ENCODE peak calls at places on chromosome 3, in seven cellular contexts. One of them, this sample, is unnamed.

GRCh38 chr3:59426851-59427565 is 377.2 kb upstream of the CFAP20DC start:
- DNase-seq in HCT116: no peak
- DNase-seq in H1: no peak
- DNase-seq in K562: no peak
- DNase-seq in prostate gland: no peak
- DNase-seq in spleen: no peak
- DNase-seq in vagina: no peak
- DNase-seq in this sample: no peak

GRCh38 chr3:146403792-146404191 is 65.6 kb downstream of the PLSCR2 start:
- DNase-seq in H1: no peak
- DNase-seq in K562: no peak
- DNase-seq in vagina: no peak
- DNase-seq in spleen: no peak
- DNase-seq in HCT116: peak
- DNase-seq in prostate gland: no peak
- DNase-seq in this sample: no peak

GRCh38 chr3:33652736-33653135 is 65.3 kb downstream of the CLASP2 start:
- DNase-seq in spleen: no peak
- DNase-seq in HCT116: no peak
- DNase-seq in prostate gland: no peak
- DNase-seq in vagina: no peak
- DNase-seq in H1: no peak
- DNase-seq in K562: no peak
- DNase-seq in this sample: no peak

GRCh38 chr3:106587581-106587980 is 718.8 kb upstream of the CBLB start:
- DNase-seq in prostate gland: no peak
- DNase-seq in spleen: no peak
- DNase-seq in H1: no peak
- DNase-seq in HCT116: no peak
- DNase-seq in vagina: no peak
- DNase-seq in K562: no peak
- DNase-seq in this sample: no peak

GRCh38 chr3:78822741-78823140 is 945.1 kb downstream of the ROBO1 start:
- DNase-seq in H1: no peak
- DNase-seq in vagina: no peak
- DNase-seq in HCT116: no peak
- DNase-seq in prostate gland: no peak
- DNase-seq in spleen: no peak
- DNase-seq in K562: no peak
- DNase-seq in this sample: no peak

GRCh38 chr3:72590732-72591192 is 257.5 kb downstream of the SHQ1 start:
- DNase-seq in H1: no peak
- DNase-seq in spleen: no peak
- DNase-seq in vagina: no peak
- DNase-seq in K562: no peak
- DNase-seq in HCT116: no peak
- DNase-seq in prostate gland: no peak
- DNase-seq in this sample: no peak

GRCh38 chr3:82311901-82312300 is 550.5 kb upstream of the GBE1 start:
- DNase-seq in H1: no peak
- DNase-seq in HCT116: no peak
- DNase-seq in K562: no peak
- DNase-seq in prostate gland: no peak
- DNase-seq in vagina: no peak
- DNase-seq in spleen: no peak
- DNase-seq in this sample: no peak

GRCh38 chr3:58683001-58683845 is 16.6 kb upstream of the FAM3D start:
- DNase-seq in H1: no peak
- DNase-seq in HCT116: peak
- DNase-seq in K562: no peak
- DNase-seq in vagina: peak
- DNase-seq in prostate gland: no peak
- DNase-seq in spleen: no peak
- DNase-seq in this sample: no peak

GRCh38 chr3:183491923-183492848 is 63.3 kb downstream of the KLHL6 start:
- DNase-seq in spleen: no peak
- DNase-seq in vagina: peak
- DNase-seq in H1: no peak
- DNase-seq in HCT116: no peak
- DNase-seq in K562: no peak
- DNase-seq in prostate gland: no peak
- DNase-seq in this sample: peak

GRCh38 chr3:171654809-171655208 is 155.5 kb downstream of the PLD1 start:
- DNase-seq in K562: no peak
- DNase-seq in HCT116: no peak
- DNase-seq in H1: no peak
- DNase-seq in vagina: no peak
- DNase-seq in prostate gland: peak
- DNase-seq in spleen: no peak
- DNase-seq in this sample: peak

GRCh38 chr3:52730681-52731080 is 24.8 kb downstream of the SPCS1 start:
- DNase-seq in prostate gland: no peak
- DNase-seq in HCT116: no peak
- DNase-seq in vagina: no peak
- DNase-seq in H1: no peak
- DNase-seq in K562: no peak
- DNase-seq in spleen: no peak
- DNase-seq in this sample: no peak

GRCh38 chr3:150235799-150236198 is 172.3 kb upstream of the TSC22D2 start:
- DNase-seq in H1: no peak
- DNase-seq in prostate gland: no peak
- DNase-seq in HCT116: no peak
- DNase-seq in vagina: no peak
- DNase-seq in spleen: no peak
- DNase-seq in K562: no peak
- DNase-seq in this sample: no peak

GRCh38 chr3:32140943-32141342 is 34.5 kb downstream of the GPD1L start:
- DNase-seq in spleen: no peak
- DNase-seq in HCT116: no peak
- DNase-seq in vagina: no peak
- DNase-seq in K562: peak
- DNase-seq in prostate gland: no peak
- DNase-seq in H1: no peak
- DNase-seq in this sample: no peak

GRCh38 chr3:144496116-144496835 is 524.7 kb downstream of the DIPK2A start:
- DNase-seq in K562: no peak
- DNase-seq in HCT116: no peak
- DNase-seq in H1: no peak
- DNase-seq in spleen: no peak
- DNase-seq in vagina: no peak
- DNase-seq in prostate gland: no peak
- DNase-seq in this sample: no peak

GRCh38 chr3:126676919-126677705 is 22.2 kb upstream of the TXNRD3 start:
- DNase-seq in prostate gland: no peak
- DNase-seq in HCT116: no peak
- DNase-seq in K562: no peak
- DNase-seq in vagina: peak
- DNase-seq in H1: no peak
- DNase-seq in spleen: no peak
- DNase-seq in this sample: no peak

GRCh38 chr3:52524752-52525661 is 8.7 kb downstream of the NT5DC2 start:
- DNase-seq in vagina: no peak
- DNase-seq in K562: no peak
- DNase-seq in spleen: peak
- DNase-seq in HCT116: no peak
- DNase-seq in H1: no peak
- DNase-seq in prostate gland: peak
- DNase-seq in this sample: no peak

GRCh38 chr3:53766706-53767105 is 79.5 kb downstream of the CHDH start:
- DNase-seq in prostate gland: no peak
- DNase-seq in HCT116: no peak
- DNase-seq in spleen: no peak
- DNase-seq in H1: no peak
- DNase-seq in vagina: no peak
- DNase-seq in K562: no peak
- DNase-seq in this sample: no peak

GRCh38 chr3:46031269-46031668 is 4.0 kb upstream of the XCR1 start:
- DNase-seq in H1: no peak
- DNase-seq in prostate gland: no peak
- DNase-seq in spleen: no peak
- DNase-seq in K562: no peak
- DNase-seq in HCT116: no peak
- DNase-seq in vagina: no peak
- DNase-seq in this sample: no peak

GRCh38 chr3:171829841-171830559 is 13.1 kb upstream of the TMEM212 start:
- DNase-seq in vagina: no peak
- DNase-seq in HCT116: no peak
- DNase-seq in K562: peak
- DNase-seq in prostate gland: peak
- DNase-seq in H1: no peak
- DNase-seq in spleen: peak
- DNase-seq in this sample: no peak

GRCh38 chr3:175325440-175325839 is 466.3 kb downstream of the NAALADL2 start:
- DNase-seq in HCT116: no peak
- DNase-seq in K562: no peak
- DNase-seq in vagina: no peak
- DNase-seq in prostate gland: no peak
- DNase-seq in H1: no peak
- DNase-seq in spleen: no peak
- DNase-seq in this sample: no peak

GRCh38 chr3:115401298-115401697 is 222.0 kb upstream of the GAP43 start:
- DNase-seq in spleen: no peak
- DNase-seq in K562: no peak
- DNase-seq in HCT116: no peak
- DNase-seq in prostate gland: no peak
- DNase-seq in vagina: no peak
- DNase-seq in H1: no peak
- DNase-seq in this sample: no peak

GRCh38 chr3:76509179-76509830 is 530.6 kb upstream of the ROBO2 start:
- DNase-seq in spleen: no peak
- DNase-seq in vagina: no peak
- DNase-seq in prostate gland: no peak
- DNase-seq in H1: no peak
- DNase-seq in HCT116: no peak
- DNase-seq in K562: no peak
- DNase-seq in this sample: no peak

GRCh38 chr3:48400824-48401433 is 28.9 kb downstream of the FBXW12 start:
- DNase-seq in HCT116: peak
- DNase-seq in prostate gland: peak
- DNase-seq in spleen: peak
- DNase-seq in vagina: no peak
- DNase-seq in H1: peak
- DNase-seq in K562: peak
- DNase-seq in this sample: no peak
- TF ChIP-seq POLR2AphosphoS5 in HCT116: no peak
- TF ChIP-seq POLR2AphosphoS5 in prostate gland: peak
- TF ChIP-seq POLR2AphosphoS5 in spleen: no peak
- TF ChIP-seq POLR2AphosphoS5 in vagina: no peak
- TF ChIP-seq POLR2AphosphoS5 in H1: no peak
- TF ChIP-seq POLR2AphosphoS5 in K562: no peak
- TF ChIP-seq POLR2AphosphoS5 in this sample: no peak

DNA sequence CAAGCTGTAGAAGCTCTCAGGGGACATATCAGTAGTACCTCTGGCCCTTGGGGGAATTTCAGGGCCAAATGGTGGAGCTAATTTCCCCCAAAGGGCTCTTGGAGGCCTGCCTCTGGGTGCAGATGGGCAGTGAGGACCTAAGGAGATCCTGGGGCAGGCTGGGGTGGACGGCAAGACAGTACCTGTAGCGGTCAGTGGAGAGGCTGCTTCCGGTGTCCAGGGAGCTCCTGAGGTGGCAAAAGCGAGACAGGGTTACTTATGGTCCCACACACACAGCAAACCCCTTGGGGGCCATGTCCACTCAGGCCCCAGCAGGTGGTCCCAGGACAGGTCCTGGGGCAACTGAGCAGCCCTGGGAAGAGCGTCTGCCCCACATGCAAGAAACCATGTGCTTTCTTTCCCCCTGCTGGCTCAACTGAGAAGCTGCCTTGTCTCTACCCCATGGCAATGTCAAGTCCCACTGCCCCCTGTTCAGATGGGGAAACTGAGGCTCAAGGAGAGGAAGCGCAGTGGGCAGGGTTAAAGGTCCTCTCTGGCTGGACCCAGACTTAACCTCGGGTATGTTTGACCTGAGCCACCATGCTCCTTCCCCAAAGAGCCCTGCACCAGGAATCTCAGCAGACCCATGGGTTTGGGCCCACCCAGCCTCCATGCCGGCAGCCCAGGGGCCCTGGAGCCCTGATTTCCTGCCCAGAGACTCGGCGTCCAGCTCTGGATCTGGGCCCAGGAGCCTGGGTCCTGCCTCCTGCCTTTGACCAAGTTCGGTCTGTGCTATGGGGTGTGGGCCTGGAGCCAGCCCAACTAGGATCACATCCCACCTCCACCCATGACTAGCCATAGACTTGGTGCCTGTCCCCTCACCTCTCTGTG is 25.7 kb downstream of the IQSEC1 start:
- DNase-seq in spleen: no peak
- DNase-seq in HCT116: no peak
- DNase-seq in K562: no peak
- DNase-seq in prostate gland: no peak
- DNase-seq in vagina: no peak
- DNase-seq in H1: no peak
- DNase-seq in this sample: no peak
- TF ChIP-seq CTCF in spleen: peak
- TF ChIP-seq CTCF in HCT116: peak
- TF ChIP-seq CTCF in K562: peak
- TF ChIP-seq CTCF in prostate gland: no peak
- TF ChIP-seq CTCF in vagina: no peak
- TF ChIP-seq CTCF in H1: no peak
- TF ChIP-seq CTCF in this sample: no peak

GRCh38 chr3:10292505-10293419 is at the start of gene GHRL:
- DNase-seq in spleen: peak
- DNase-seq in HCT116: no peak
- DNase-seq in vagina: no peak
- DNase-seq in prostate gland: no peak
- DNase-seq in K562: peak
- DNase-seq in H1: no peak
- DNase-seq in this sample: no peak
- TF ChIP-seq POLR2AphosphoS5 in spleen: peak
- TF ChIP-seq POLR2AphosphoS5 in HCT116: no peak
- TF ChIP-seq POLR2AphosphoS5 in vagina: no peak
- TF ChIP-seq POLR2AphosphoS5 in prostate gland: no peak
- TF ChIP-seq POLR2AphosphoS5 in K562: peak
- TF ChIP-seq POLR2AphosphoS5 in H1: no peak
- TF ChIP-seq POLR2AphosphoS5 in this sample: no peak

GRCh38 chr3:50292924-50293801 is 934 bp upstream of the IFRD2 start:
- DNase-seq in prostate gland: no peak
- DNase-seq in spleen: peak
- DNase-seq in K562: no peak
- DNase-seq in vagina: no peak
- DNase-seq in H1: no peak
- DNase-seq in HCT116: no peak
- DNase-seq in this sample: peak

GRCh38 chr3:50290116-50290745 is 2.0 kb downstream of the IFRD2 start:
- DNase-seq in vagina: no peak
- DNase-seq in prostate gland: no peak
- DNase-seq in K562: no peak
- DNase-seq in spleen: peak
- DNase-seq in HCT116: no peak
- DNase-seq in H1: no peak
- DNase-seq in this sample: peak

GRCh38 chr3:50294492-50295403 is 2.5 kb upstream of the IFRD2 start:
- DNase-seq in H1: no peak
- DNase-seq in vagina: no peak
- DNase-seq in prostate gland: no peak
- DNase-seq in K562: no peak
- DNase-seq in spleen: no peak
- DNase-seq in HCT116: no peak
- DNase-seq in this sample: peak

GRCh38 chr3:50294089-50294488 is 1.9 kb upstream of the IFRD2 start:
- DNase-seq in spleen: no peak
- DNase-seq in HCT116: no peak
- DNase-seq in prostate gland: no peak
- DNase-seq in vagina: no peak
- DNase-seq in H1: no peak
- DNase-seq in K562: no peak
- DNase-seq in this sample: no peak

GRCh38 chr3:50292159-50292923 is at the start of gene IFRD2:
- DNase-seq in HCT116: peak
- DNase-seq in prostate gland: peak
- DNase-seq in H1: peak
- DNase-seq in spleen: peak
- DNase-seq in K562: peak
- DNase-seq in vagina: no peak
- DNase-seq in this sample: peak
- TF ChIP-seq CTCF in HCT116: no peak
- TF ChIP-seq CTCF in prostate gland: peak
- TF ChIP-seq CTCF in H1: no peak
- TF ChIP-seq CTCF in spleen: peak
- TF ChIP-seq CTCF in K562: no peak
- TF ChIP-seq CTCF in vagina: no peak
- TF ChIP-seq CTCF in this sample: no peak

This sample was measured in suprapubic skin.